ENCODE peak calls at places on chromosomes 11 and 22, in five cellular contexts. M, G, C, E and Z are unnamed samples.

GRCh38 chr11:115819014-115819413 is 314.8 kb upstream of the CADM1 start:
- DNase-seq in M (no peak), C (no peak), G (no peak), E (no peak), Z (no peak)

GRCh38 chr11:92978226-92979111 is 9.0 kb downstream of the MTNR1B start:
- DNase-seq in M (no peak), C (peak), E (no peak), G (no peak), Z (no peak)

GRCh38 chr11:120929090-120929489 is 94.8 kb upstream of the TBCEL start:
- DNase-seq in C (no peak), M (no peak), G (no peak), E (no peak), Z (no peak)

GRCh38 chr11:17780668-17781067 is 46.1 kb downstream of the KCNC1 start:
- DNase-seq in G (no peak), E (no peak), C (no peak), M (peak), Z (no peak)

GRCh38 chr11:64715756-64716470 is 7.1 kb downstream of the NRXN2 start:
- DNase-seq in C (no peak), E (no peak), M (no peak), G (no peak), Z (no peak)

GRCh38 chr11:93718057-93718563 is 23.2 kb downstream of the TAF1D start:
- DNase-seq in E (no peak), C (no peak), M (no peak), G (no peak), Z (peak)

GRCh38 chr11:134331565-134332188 is at the start of gene GLB1L2:
- DNase-seq in E (peak), M (peak), G (peak), C (peak), Z (peak)

GRCh38 chr11:8604078-8604723 is 10.2 kb upstream of the STK33 start:
- DNase-seq in C (peak), E (peak), M (peak), G (no peak), Z (peak)

GRCh38 chr11:35045219-35045819 is 93.7 kb upstream of the CD44 start:
- DNase-seq in G (peak), E (no peak), C (no peak), M (no peak), Z (no peak)

GRCh38 chr11:120627535-120628163 is 116.1 kb downstream of the GRIK4 start:
- DNase-seq in M (no peak), G (no peak), C (no peak), E (no peak), Z (no peak)

GRCh38 chr22:48951836-48952235 is 875.8 kb downstream of the BRD1 start:
- DNase-seq in M (no peak), C (no peak), E (no peak), G (no peak), Z (no peak)

GRCh38 chr11:19060629-19061028 is at the start of gene MRGPRX2:
- DNase-seq in E (no peak), G (no peak), C (peak), M (no peak), Z (no peak)

GRCh38 chr11:14273885-14274284 is 85.1 kb downstream of the RRAS2 start:
- DNase-seq in G (no peak), C (no peak), E (no peak), M (no peak), Z (no peak)

GRCh38 chr11:128535468-128536457 is 51.6 kb downstream of the ETS1 start:
- DNase-seq in E (no peak), M (no peak), C (no peak), G (no peak), Z (no peak)

GRCh38 chr11:1518301-1518700 is 31.7 kb upstream of the MOB2 start:
- DNase-seq in E (no peak), C (no peak), G (no peak), M (no peak), Z (no peak)

GRCh38 chr11:2512431-2513407 is 67.9 kb downstream of the KCNQ1 start:
- DNase-seq in E (no peak), G (no peak), C (no peak), M (peak), Z (no peak)

GRCh38 chr22:37240941-37241320 is 3.1 kb downstream of the RAC2 start:
- DNase-seq in C (no peak), M (no peak), E (no peak), G (no peak), Z (no peak)

GRCh38 chr11:64069401-64070300 is 33.9 kb downstream of the FLRT1 start:
- DNase-seq in M (no peak), G (no peak), C (no peak), E (no peak), Z (no peak)

GRCh38 chr11:79121351-79121750 is 319.5 kb downstream of the TENM4 start:
- DNase-seq in E (no peak), G (no peak), C (no peak), M (no peak), Z (no peak)

GRCh38 chr11:57324886-57325734 is at the start of gene TNKS1BP1:
- DNase-seq in E (peak), C (peak), M (peak), G (peak), Z (peak)

GRCh38 chr22:31789803-31790202 is 36.0 kb downstream of the DEPDC5 start:
- DNase-seq in C (no peak), M (no peak), G (no peak), E (no peak), Z (no peak)

GRCh38 chr11:66924272-66924671 is 33.9 kb downstream of the PC start:
- DNase-seq in G (no peak), E (no peak), C (no peak), M (no peak), Z (no peak)

GRCh38 chr22:33923660-33924246 is 3.5 kb upstream of the LARGE1 start:
- DNase-seq in E (peak), C (peak), G (no peak), M (no peak), Z (peak)

GRCh38 chr11:121575250-121575962 is 122.6 kb upstream of the SORL1-AS1 start:
- DNase-seq in M (no peak), G (no peak), C (peak), E (no peak), Z (no peak)

GRCh38 chr22:31603574-31603973 is 58.4 kb downstream of the PISD start:
- DNase-seq in G (no peak), M (no peak), E (no peak), C (no peak), Z (no peak)

GRCh38 chr11:44349328-44349727 is 39.4 kb upstream of the ALX4 start:
- DNase-seq in M (no peak), E (no peak), C (no peak), G (no peak), Z (no peak)

GRCh38 chr22:31446208-31446607 is 43.4 kb downstream of the EIF4ENIF1 start:
- DNase-seq in C (no peak), M (no peak), G (no peak), E (no peak), Z (no peak)

GRCh38 chr22:18970180-18970947 is 34.3 kb upstream of the PRODH start:
- DNase-seq in G (no peak), E (peak), M (no peak), C (no peak), Z (peak)

GRCh38 chr11:76698321-76699043 is 27.9 kb upstream of the LRRC32 start:
- DNase-seq in M (no peak), C (no peak), E (no peak), G (no peak), Z (peak)

GRCh38 chr22:24758164-24758799 is 16.2 kb downstream of the PIWIL3 start:
- DNase-seq in M (no peak), G (peak), C (peak), E (peak), Z (peak)

GRCh38 chr11:66768088-66768521 is 39.1 kb upstream of the SPTBN2 start:
- DNase-seq in C (peak), G (no peak), E (no peak), M (no peak), Z (no peak)

GRCh38 chr11:63765688-63766241 is 2.8 kb downstream of the ZFTA start:
- DNase-seq in G (no peak), M (no peak), E (no peak), C (no peak), Z (no peak)

GRCh38 chr11:85918910-85919794 is 64.0 kb downstream of the CCDC83 start:
- DNase-seq in E (no peak), C (peak), M (no peak), G (no peak), Z (no peak)

GRCh38 chr11:12679471-12679870 is 5.2 kb downstream of the TEAD1 start:
- DNase-seq in G (no peak), C (no peak), M (no peak), E (no peak), Z (no peak)

GRCh38 chr22:39658806-39659463 is 88.4 kb downstream of the CACNA1I start:
- DNase-seq in E (no peak), M (no peak), C (no peak), G (no peak), Z (no peak)
- TF ChIP-seq CTCF in E (no peak), M (no peak), C (no peak), G (no peak), Z (no peak)

GRCh38 chr11:61873588-61874459 is 17.5 kb downstream of the FADS3 start:
- DNase-seq in E (no peak), C (no peak), G (no peak), M (no peak), Z (no peak)
- TF ChIP-seq CTCF in E (no peak), C (no peak), G (no peak), M (no peak), Z (no peak)

GRCh38 chr11:16603890-16604783 is 134.3 kb upstream of the C11orf58 start:
- DNase-seq in M (peak), C (peak), E (peak), G (no peak), Z (peak)

GRCh38 chr11:16605440-16605970 is 132.9 kb upstream of the C11orf58 start:
- DNase-seq in M (peak), E (peak), G (no peak), C (peak), Z (peak)

GRCh38 chr11:16604784-16605439 is 133.5 kb upstream of the C11orf58 start:
- DNase-seq in E (peak), M (peak), C (peak), G (no peak), Z (peak)

GRCh38 chr11:16605971-16606783 is 132.3 kb upstream of the C11orf58 start:
- DNase-seq in G (peak), C (peak), M (peak), E (peak), Z (peak)

GRCh38 chr11:16603245-16603644 is 135.2 kb upstream of the C11orf58 start:
- DNase-seq in G (no peak), M (peak), E (peak), C (no peak), Z (no peak)
- TF ChIP-seq CTCF in G (no peak), M (peak), E (no peak), C (no peak), Z (no peak)

GRCh38 chr11:118435893-118436624 is at the start of gene KMT2A:
- DNase-seq in G (peak), C (peak), M (peak), E (peak), Z (peak)
- TF ChIP-seq CTCF in G (no peak), C (no peak), M (peak), E (no peak), Z (no peak)

DNA sequence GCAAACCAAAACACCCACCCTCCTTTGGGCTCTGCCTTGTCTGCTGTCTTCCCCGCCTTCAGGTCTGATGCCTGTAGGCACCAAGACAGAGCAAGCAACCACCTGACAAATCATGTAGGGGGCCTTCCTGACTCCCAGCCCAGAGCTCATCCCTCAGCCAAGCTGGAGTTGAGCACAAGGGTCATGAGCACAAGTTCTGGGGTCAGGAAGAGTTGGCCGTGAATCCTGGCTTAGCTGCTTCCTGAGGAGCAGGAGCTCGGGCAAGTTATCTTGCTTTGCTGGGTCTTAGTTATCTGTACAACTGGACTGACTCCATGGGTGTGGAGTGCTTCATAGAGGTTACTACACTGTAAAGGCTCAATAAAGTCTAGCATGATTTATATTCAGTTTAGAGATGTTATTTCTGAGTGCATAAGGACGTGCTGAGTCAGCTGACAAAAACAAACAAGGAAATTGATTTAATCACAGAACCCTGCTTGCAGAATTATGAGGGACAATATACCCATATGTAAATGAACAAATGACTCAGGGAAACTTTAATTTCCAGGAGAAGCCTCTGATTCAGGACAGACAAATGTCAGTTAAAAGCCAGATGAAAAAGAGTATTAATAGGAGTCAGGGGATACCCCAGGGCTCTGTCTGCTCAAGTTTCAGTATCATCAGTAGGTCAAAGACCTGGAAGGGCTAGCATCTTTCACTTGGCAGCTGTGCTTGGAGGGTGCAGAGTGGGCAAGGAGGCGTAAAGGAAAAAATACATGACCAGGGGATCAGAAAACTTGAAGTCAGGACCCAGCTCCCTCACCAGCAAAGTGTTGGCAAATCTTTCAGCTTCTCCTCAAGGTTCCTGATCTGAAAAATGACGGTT is 15.1 kb upstream of the APOA1 start:
- DNase-seq in G (no peak), E (no peak), C (peak), M (peak), Z (no peak)
- TF ChIP-seq CTCF in G (no peak), E (no peak), C (no peak), M (no peak), Z (no peak)

GRCh38 chr22:20062043-20062765 is 17.8 kb upstream of the DGCR8 start:
- DNase-seq in G (no peak), E (no peak), C (no peak), M (no peak), Z (no peak)

GRCh38 chr22:20061481-20061861 is 18.6 kb upstream of the DGCR8 start:
- DNase-seq in C (peak), M (peak), E (no peak), G (no peak), Z (no peak)

GRCh38 chr22:20062766-20063083 is 17.3 kb upstream of the DGCR8 start:
- DNase-seq in C (peak), G (no peak), E (no peak), M (no peak), Z (no peak)

GRCh38 chr22:20058989-20059770 is 20.9 kb upstream of the DGCR8 start:
- DNase-seq in G (no peak), M (no peak), C (peak), E (no peak), Z (no peak)

GRCh38 chr22:20060700-20061480 is 19.2 kb upstream of the DGCR8 start:
- DNase-seq in E (no peak), G (no peak), C (no peak), M (peak), Z (no peak)
- TF ChIP-seq CTCF in E (no peak), G (no peak), C (no peak), M (no peak), Z (no peak)